ENCODE peak calls at places on chromosomes 4 and X, in six cellular contexts. P, B, U, A, K and I are unnamed samples.

GRCh38 chrX:46125139-46125538 is 420.1 kb downstream of the ZNF674 start:
- DNase-seq in P (no peak), B (no peak), U (no peak), A (no peak), K (no peak), I (no peak)

GRCh38 chr4:1060646-1061371 is 49.4 kb downstream of the FGFRL1 start:
- DNase-seq in P (peak; percentile 44), B (no peak), U (no peak), A (no peak), K (no peak), I (no peak)

GRCh38 chr4:155405059-155405458 is 28.3 kb upstream of the MAP9 start:
- DNase-seq in P (no peak), B (no peak), U (no peak), A (no peak), K (no peak), I (no peak)

GRCh38 chr4:33184684-33185083 is 2464.5 kb downstream of the PCDH7 start:
- DNase-seq in P (no peak), B (no peak), U (no peak), A (no peak), K (no peak), I (no peak)

GRCh38 chr4:45795165-45795564 is 328.7 kb downstream of the GABRG1 start:
- DNase-seq in P (peak; percentile 11), B (no peak), U (no peak), A (no peak), K (no peak), I (no peak)

GRCh38 chr4:5043579-5043978 is 7.7 kb upstream of the STK32B start:
- DNase-seq in P (no peak), B (no peak), U (no peak), A (no peak), K (no peak), I (no peak)

GRCh38 chr4:5206391-5206790 is 155.1 kb downstream of the STK32B start:
- DNase-seq in P (no peak), B (no peak), U (no peak), A (no peak), K (peak; percentile 39), I (no peak)

GRCh38 chrX:39859991-39860861 is 237.5 kb downstream of the BCOR start:
- DNase-seq in P (peak; percentile 78), B (peak; percentile 74), U (peak; percentile 74), A (peak; percentile 82), K (peak; percentile 47), I (peak; percentile 75)

GRCh38 chrX:41475166-41475565 is 28.0 kb downstream of the NYX start:
- DNase-seq in P (no peak), B (no peak), U (no peak), A (no peak), K (no peak), I (no peak)

GRCh38 chrX:39149761-39150160 is 348.5 kb downstream of the MID1IP1 start:
- DNase-seq in P (peak; percentile 93), B (peak; percentile 42), U (peak; percentile 66), A (peak; percentile 60), K (no peak), I (no peak)

GRCh38 chrX:40130207-40130606 is 32.4 kb upstream of the BCOR start:
- DNase-seq in P (no peak), B (no peak), U (no peak), A (no peak), K (peak; percentile 40), I (no peak)